ENCODE peak calls at places on chromosome 3, in nine cellular contexts. One of them, this sample, is unnamed.

GRCh38 chr3:184315871-184316661 is 1.7 kb downstream of the EIF4G1 start:
- DNase-seq in A549: no peak
- DNase-seq in breast epithelium: no peak
- DNase-seq in left ventricle myocardium inferior: no peak
- DNase-seq in RWPE2: no peak
- DNase-seq in astrocyte: no peak
- DNase-seq in heart right ventricle: no peak
- DNase-seq in tibial nerve: no peak
- DNase-seq in IMR-90: peak; percentile 23
- DNase-seq in this sample: no peak

GRCh38 chr3:111252795-111253194 is 181.2 kb downstream of the NECTIN3 start:
- DNase-seq in A549: peak; percentile 56
- DNase-seq in breast epithelium: no peak
- DNase-seq in left ventricle myocardium inferior: no peak
- DNase-seq in RWPE2: no peak
- DNase-seq in astrocyte: peak; percentile 24
- DNase-seq in heart right ventricle: no peak
- DNase-seq in tibial nerve: no peak
- DNase-seq in IMR-90: peak; percentile 51
- DNase-seq in this sample: no peak

GRCh38 chr3:19065027-19065426 is 83.3 kb upstream of the KCNH8 start:
- DNase-seq in A549: no peak
- DNase-seq in breast epithelium: no peak
- DNase-seq in left ventricle myocardium inferior: no peak
- DNase-seq in RWPE2: no peak
- DNase-seq in astrocyte: no peak
- DNase-seq in heart right ventricle: no peak
- DNase-seq in tibial nerve: no peak
- DNase-seq in IMR-90: no peak
- DNase-seq in this sample: no peak

GRCh38 chr3:120148187-120148954 is 54.1 kb upstream of the GSK3B start:
- DNase-seq in A549: no peak
- DNase-seq in breast epithelium: no peak
- DNase-seq in left ventricle myocardium inferior: no peak
- DNase-seq in RWPE2: no peak
- DNase-seq in astrocyte: no peak
- DNase-seq in heart right ventricle: no peak
- DNase-seq in tibial nerve: no peak
- DNase-seq in IMR-90: no peak
- DNase-seq in this sample: no peak

GRCh38 chr3:46675843-46676567 is 17.5 kb downstream of the ALS2CL start:
- DNase-seq in A549: no peak
- DNase-seq in breast epithelium: no peak
- DNase-seq in left ventricle myocardium inferior: peak; percentile 12
- DNase-seq in RWPE2: no peak
- DNase-seq in astrocyte: no peak
- DNase-seq in heart right ventricle: no peak
- DNase-seq in tibial nerve: no peak
- DNase-seq in IMR-90: peak; percentile 29
- DNase-seq in this sample: no peak

GRCh38 chr3:60216462-60216861 is 1034.8 kb downstream of the FHIT start:
- DNase-seq in A549: no peak
- DNase-seq in breast epithelium: no peak
- DNase-seq in left ventricle myocardium inferior: no peak
- DNase-seq in RWPE2: no peak
- DNase-seq in astrocyte: no peak
- DNase-seq in heart right ventricle: no peak
- DNase-seq in tibial nerve: no peak
- DNase-seq in IMR-90: no peak
- DNase-seq in this sample: no peak

GRCh38 chr3:70360985-70361384 is 48.5 kb upstream of the MDFIC2 start:
- DNase-seq in A549: peak; percentile 54
- DNase-seq in breast epithelium: no peak
- DNase-seq in left ventricle myocardium inferior: no peak
- DNase-seq in RWPE2: no peak
- DNase-seq in astrocyte: peak; percentile 15
- DNase-seq in heart right ventricle: no peak
- DNase-seq in tibial nerve: no peak
- DNase-seq in IMR-90: peak; percentile 36
- DNase-seq in this sample: no peak

GRCh38 chr3:73080201-73080966 is 18.9 kb downstream of the EBLN2 start:
- DNase-seq in A549: no peak
- DNase-seq in breast epithelium: no peak
- DNase-seq in left ventricle myocardium inferior: no peak
- DNase-seq in RWPE2: no peak
- DNase-seq in astrocyte: no peak
- DNase-seq in heart right ventricle: no peak
- DNase-seq in tibial nerve: no peak
- DNase-seq in IMR-90: no peak
- DNase-seq in this sample: no peak

GRCh38 chr3:177256991-177257390 is 59.7 kb upstream of the TBL1XR1 start:
- DNase-seq in A549: no peak
- DNase-seq in breast epithelium: no peak
- DNase-seq in left ventricle myocardium inferior: no peak
- DNase-seq in RWPE2: no peak
- DNase-seq in astrocyte: no peak
- DNase-seq in heart right ventricle: no peak
- DNase-seq in tibial nerve: no peak
- DNase-seq in IMR-90: no peak
- DNase-seq in this sample: no peak

GRCh38 chr3:120450914-120451669 is at the start of gene FSTL1:
- DNase-seq in A549: no peak
- DNase-seq in breast epithelium: peak; percentile 45
- DNase-seq in left ventricle myocardium inferior: peak; percentile 76
- DNase-seq in RWPE2: no peak
- DNase-seq in astrocyte: peak; percentile 71
- DNase-seq in heart right ventricle: peak; percentile 74
- DNase-seq in tibial nerve: peak; percentile 60
- DNase-seq in IMR-90: peak; percentile 70
- DNase-seq in this sample: peak; percentile 83

GRCh38 chr3:38834110-38834509 is 18.1 kb upstream of the SCN10A start:
- DNase-seq in A549: peak; percentile 30
- DNase-seq in breast epithelium: no peak
- DNase-seq in left ventricle myocardium inferior: peak; percentile 60
- DNase-seq in RWPE2: peak; percentile 61
- DNase-seq in astrocyte: peak; percentile 74
- DNase-seq in heart right ventricle: peak; percentile 65
- DNase-seq in tibial nerve: peak; percentile 9
- DNase-seq in IMR-90: peak; percentile 81
- DNase-seq in this sample: no peak

GRCh38 chr3:153052096-153052460 is 109.9 kb upstream of the RAP2B start:
- DNase-seq in A549: peak; percentile 83
- DNase-seq in breast epithelium: no peak
- DNase-seq in left ventricle myocardium inferior: no peak
- DNase-seq in RWPE2: peak; percentile 86
- DNase-seq in astrocyte: peak; percentile 97
- DNase-seq in heart right ventricle: no peak
- DNase-seq in tibial nerve: no peak
- DNase-seq in IMR-90: peak; percentile 95
- DNase-seq in this sample: no peak

GRCh38 chr3:126305427-126305826 is 51.8 kb downstream of the KLF15 start:
- DNase-seq in A549: no peak
- DNase-seq in breast epithelium: no peak
- DNase-seq in left ventricle myocardium inferior: no peak
- DNase-seq in RWPE2: no peak
- DNase-seq in astrocyte: peak; percentile 42
- DNase-seq in heart right ventricle: no peak
- DNase-seq in tibial nerve: no peak
- DNase-seq in IMR-90: peak; percentile 52
- DNase-seq in this sample: no peak

GRCh38 chr3:74752290-74752689 is 137.8 kb upstream of the CNTN3 start:
- DNase-seq in A549: no peak
- DNase-seq in breast epithelium: no peak
- DNase-seq in left ventricle myocardium inferior: no peak
- DNase-seq in RWPE2: no peak
- DNase-seq in astrocyte: no peak
- DNase-seq in heart right ventricle: no peak
- DNase-seq in tibial nerve: no peak
- DNase-seq in IMR-90: no peak
- DNase-seq in this sample: no peak

GRCh38 chr3:127393131-127393820 is 105.4 kb upstream of the PRR20G start:
- DNase-seq in A549: no peak
- DNase-seq in breast epithelium: no peak
- DNase-seq in left ventricle myocardium inferior: peak; percentile 5
- DNase-seq in RWPE2: no peak
- DNase-seq in astrocyte: no peak
- DNase-seq in heart right ventricle: no peak
- DNase-seq in tibial nerve: no peak
- DNase-seq in IMR-90: no peak
- DNase-seq in this sample: no peak

GRCh38 chr3:187909871-187910270 is 164.6 kb upstream of the BCL6 start:
- DNase-seq in A549: no peak
- DNase-seq in breast epithelium: no peak
- DNase-seq in left ventricle myocardium inferior: no peak
- DNase-seq in RWPE2: no peak
- DNase-seq in astrocyte: peak; percentile 51
- DNase-seq in heart right ventricle: no peak
- DNase-seq in tibial nerve: no peak
- DNase-seq in IMR-90: no peak
- DNase-seq in this sample: no peak

GRCh38 chr3:156271508-156271907 is 151.1 kb downstream of the KCNAB1 start:
- DNase-seq in A549: no peak
- DNase-seq in breast epithelium: no peak
- DNase-seq in left ventricle myocardium inferior: no peak
- DNase-seq in RWPE2: no peak
- DNase-seq in astrocyte: no peak
- DNase-seq in heart right ventricle: no peak
- DNase-seq in tibial nerve: no peak
- DNase-seq in IMR-90: no peak
- DNase-seq in this sample: no peak

GRCh38 chr3:156273068-156273709 is 152.8 kb downstream of the KCNAB1 start:
- DNase-seq in A549: no peak
- DNase-seq in breast epithelium: no peak
- DNase-seq in left ventricle myocardium inferior: no peak
- DNase-seq in RWPE2: no peak
- DNase-seq in astrocyte: no peak
- DNase-seq in heart right ventricle: no peak
- DNase-seq in tibial nerve: no peak
- DNase-seq in IMR-90: no peak
- DNase-seq in this sample: no peak

GRCh38 chr3:156274791-156275190 is 154.4 kb downstream of the KCNAB1 start:
- DNase-seq in A549: no peak
- DNase-seq in breast epithelium: no peak
- DNase-seq in left ventricle myocardium inferior: no peak
- DNase-seq in RWPE2: no peak
- DNase-seq in astrocyte: no peak
- DNase-seq in heart right ventricle: no peak
- DNase-seq in tibial nerve: no peak
- DNase-seq in IMR-90: no peak
- DNase-seq in this sample: no peak

GRCh38 chr3:156271995-156272719 is 151.8 kb downstream of the KCNAB1 start:
- DNase-seq in A549: no peak
- DNase-seq in breast epithelium: no peak
- DNase-seq in left ventricle myocardium inferior: no peak
- DNase-seq in RWPE2: no peak
- DNase-seq in astrocyte: no peak
- DNase-seq in heart right ventricle: no peak
- DNase-seq in tibial nerve: no peak
- DNase-seq in IMR-90: no peak
- DNase-seq in this sample: no peak
- TF ChIP-seq CTCF in A549: no peak
- TF ChIP-seq CTCF in breast epithelium: no peak
- TF ChIP-seq CTCF in left ventricle myocardium inferior: no peak
- TF ChIP-seq CTCF in RWPE2: no peak
- TF ChIP-seq CTCF in astrocyte: no peak
- TF ChIP-seq CTCF in heart right ventricle: no peak
- TF ChIP-seq CTCF in tibial nerve: no peak
- TF ChIP-seq CTCF in IMR-90: no peak
- TF ChIP-seq CTCF in this sample: no peak

GRCh38 chr3:144162042-144162441 is 190.4 kb downstream of the DIPK2A start:
- DNase-seq in A549: peak; percentile 67
- DNase-seq in breast epithelium: no peak
- DNase-seq in left ventricle myocardium inferior: no peak
- DNase-seq in RWPE2: no peak
- DNase-seq in astrocyte: peak; percentile 84
- DNase-seq in heart right ventricle: no peak
- DNase-seq in tibial nerve: no peak
- DNase-seq in IMR-90: peak; percentile 89
- DNase-seq in this sample: no peak
- H3K27ac ChIP-seq in A549: no peak overlapping the region
- H3K27ac ChIP-seq in breast epithelium: no peak overlapping the region
- H3K27ac ChIP-seq in left ventricle myocardium inferior: no peak overlapping the region
- H3K27ac ChIP-seq in RWPE2: no peak overlapping the region
- H3K27ac ChIP-seq in astrocyte: peak overlapping the region; percentile 64
- H3K27ac ChIP-seq in heart right ventricle: no peak overlapping the region
- H3K27ac ChIP-seq in tibial nerve: no peak overlapping the region
- H3K27ac ChIP-seq in IMR-90: no peak overlapping the region
- H3K27ac ChIP-seq in this sample: no peak overlapping the region

GRCh38 chr3:10173926-10174435 is 9.3 kb downstream of the IRAK2 start:
- DNase-seq in A549: peak; percentile 77
- DNase-seq in breast epithelium: peak; percentile 57
- DNase-seq in left ventricle myocardium inferior: peak; percentile 63
- DNase-seq in RWPE2: no peak
- DNase-seq in astrocyte: peak; percentile 99
- DNase-seq in heart right ventricle: peak; percentile 32
- DNase-seq in tibial nerve: peak; percentile 72
- DNase-seq in IMR-90: peak; percentile 100
- DNase-seq in this sample: peak; percentile 95
- H3K4me3 ChIP-seq in A549: no peak overlapping the region
- H3K4me3 ChIP-seq in breast epithelium: no peak overlapping the region
- H3K4me3 ChIP-seq in left ventricle myocardium inferior: no peak overlapping the region
- H3K4me3 ChIP-seq in RWPE2: no peak overlapping the region
- H3K4me3 ChIP-seq in astrocyte: no peak overlapping the region
- H3K4me3 ChIP-seq in heart right ventricle: no peak overlapping the region
- H3K4me3 ChIP-seq in tibial nerve: peak overlapping the region; percentile 2
- H3K4me3 ChIP-seq in IMR-90: no peak overlapping the region
- H3K4me3 ChIP-seq in this sample: peak overlapping the region; percentile 43

GRCh38 chr3:193593666-193594025 is 638 bp downstream of the OPA1 start:
- DNase-seq in A549: peak; percentile 7
- DNase-seq in breast epithelium: no peak
- DNase-seq in left ventricle myocardium inferior: no peak
- DNase-seq in RWPE2: no peak
- DNase-seq in astrocyte: peak; percentile 34
- DNase-seq in heart right ventricle: no peak
- DNase-seq in tibial nerve: no peak
- DNase-seq in IMR-90: peak; percentile 36
- DNase-seq in this sample: no peak

GRCh38 chr3:193594946-193595689 is 2.1 kb downstream of the OPA1 start:
- DNase-seq in A549: no peak
- DNase-seq in breast epithelium: no peak
- DNase-seq in left ventricle myocardium inferior: no peak
- DNase-seq in RWPE2: no peak
- DNase-seq in astrocyte: peak; percentile 42
- DNase-seq in heart right ventricle: no peak
- DNase-seq in tibial nerve: no peak
- DNase-seq in IMR-90: peak; percentile 23
- DNase-seq in this sample: no peak

GRCh38 chr3:193595939-193596487 is 3.0 kb downstream of the OPA1 start:
- DNase-seq in A549: no peak
- DNase-seq in breast epithelium: no peak
- DNase-seq in left ventricle myocardium inferior: no peak
- DNase-seq in RWPE2: no peak
- DNase-seq in astrocyte: no peak
- DNase-seq in heart right ventricle: no peak
- DNase-seq in tibial nerve: no peak
- DNase-seq in IMR-90: no peak
- DNase-seq in this sample: no peak

GRCh38 chr3:193590088-193590856 is 2.7 kb upstream of the OPA1 start:
- DNase-seq in A549: peak; percentile 40
- DNase-seq in breast epithelium: no peak
- DNase-seq in left ventricle myocardium inferior: no peak
- DNase-seq in RWPE2: peak; percentile 78
- DNase-seq in astrocyte: peak; percentile 85
- DNase-seq in heart right ventricle: no peak
- DNase-seq in tibial nerve: no peak
- DNase-seq in IMR-90: peak; percentile 65
- DNase-seq in this sample: no peak

GRCh38 chr3:193592841-193593665 is at the start of gene OPA1:
- DNase-seq in A549: peak; percentile 98
- DNase-seq in breast epithelium: peak; percentile 95
- DNase-seq in left ventricle myocardium inferior: peak; percentile 98
- DNase-seq in RWPE2: peak; percentile 98
- DNase-seq in astrocyte: peak; percentile 98
- DNase-seq in heart right ventricle: peak; percentile 98
- DNase-seq in tibial nerve: peak; percentile 92
- DNase-seq in IMR-90: peak; percentile 99
- DNase-seq in this sample: peak; percentile 99
- TF ChIP-seq CTCF in A549: no peak
- TF ChIP-seq CTCF in breast epithelium: peak; percentile 17
- TF ChIP-seq CTCF in left ventricle myocardium inferior: peak; percentile 47
- TF ChIP-seq CTCF in RWPE2: peak; percentile 36
- TF ChIP-seq CTCF in astrocyte: no peak
- TF ChIP-seq CTCF in heart right ventricle: peak; percentile 28
- TF ChIP-seq CTCF in tibial nerve: peak; percentile 33
- TF ChIP-seq CTCF in IMR-90: peak; percentile 28
- TF ChIP-seq CTCF in this sample: no peak

This sample was measured in coronary artery.